ENCODE peak calls at places on chromosome 14, in seven cellular contexts. Q, K, X, J, V, O and A are unnamed samples.

GRCh38 chr14:104139460-104140212 is 1.2 kb downstream of the KIF26A start:
- DNase-seq in O (no peak), K (peak; percentile 7), J (no peak), X (no peak), Q (no peak), V (no peak), A (no peak)

GRCh38 chr14:70166530-70167203 is 22.1 kb downstream of the SLC8A3 start:
- DNase-seq in K (no peak), J (no peak), Q (no peak), V (no peak), O (no peak), X (no peak), A (no peak)

GRCh38 chr14:76516884-76517283 is 140.9 kb downstream of the ESRRB start:
- DNase-seq in X (no peak), K (no peak), V (no peak), J (no peak), O (no peak), Q (no peak), A (no peak)

GRCh38 chr14:100439781-100440180 is 116.6 kb downstream of the SLC25A47 start:
- DNase-seq in X (peak; percentile 76), V (no peak), O (no peak), Q (no peak), K (peak; percentile 41), J (peak; percentile 67), A (no peak)

GRCh38 chr14:87869619-87870583 is 123.1 kb downstream of the GALC start:
- DNase-seq in Q (peak; percentile 6), X (peak; percentile 94), K (no peak), O (peak; percentile 24), J (peak; percentile 29), V (peak; percentile 56), A (no peak)

GRCh38 chr14:90503582-90503981 is 106.8 kb downstream of the CALM1 start:
- DNase-seq in V (no peak), Q (no peak), O (no peak), J (no peak), K (no peak), X (no peak), A (no peak)

GRCh38 chr14:61360796-61361526 is 39.6 kb downstream of the PRKCH start:
- DNase-seq in J (no peak), V (no peak), K (no peak), X (no peak), O (no peak), Q (no peak), A (no peak)

GRCh38 chr14:33525626-33526025 is 425.2 kb downstream of the EGLN3 start:
- DNase-seq in K (no peak), Q (no peak), J (no peak), X (no peak), V (no peak), O (no peak), A (no peak)

GRCh38 chr14:76917759-76918175 is 91.6 kb downstream of the LRRC74A start:
- DNase-seq in K (peak; percentile 74), Q (no peak), V (no peak), J (peak; percentile 52), X (peak; percentile 21), O (no peak), A (no peak)

GRCh38 chr14:67574156-67574555 is 25.9 kb downstream of the PIGH start:
- DNase-seq in V (no peak), J (no peak), K (no peak), X (no peak), Q (no peak), O (no peak), A (no peak)

GRCh38 chr14:95833429-95833828 is 43.2 kb upstream of the TUNAR start:
- DNase-seq in K (no peak), X (no peak), V (no peak), O (no peak), J (no peak), Q (no peak), A (peak; percentile 6)

GRCh38 chr14:95838862-95839261 is 37.8 kb upstream of the TUNAR start:
- DNase-seq in X (no peak), K (no peak), Q (no peak), O (no peak), V (no peak), J (no peak), A (no peak)

GRCh38 chr14:95834491-95834890 is 42.1 kb upstream of the TUNAR start:
- DNase-seq in X (no peak), J (no peak), K (no peak), Q (no peak), V (no peak), O (no peak), A (no peak)

GRCh38 chr14:95832012-95832411 is 44.6 kb upstream of the TUNAR start:
- DNase-seq in J (no peak), Q (no peak), O (no peak), X (no peak), K (no peak), V (no peak), A (no peak)

DNA sequence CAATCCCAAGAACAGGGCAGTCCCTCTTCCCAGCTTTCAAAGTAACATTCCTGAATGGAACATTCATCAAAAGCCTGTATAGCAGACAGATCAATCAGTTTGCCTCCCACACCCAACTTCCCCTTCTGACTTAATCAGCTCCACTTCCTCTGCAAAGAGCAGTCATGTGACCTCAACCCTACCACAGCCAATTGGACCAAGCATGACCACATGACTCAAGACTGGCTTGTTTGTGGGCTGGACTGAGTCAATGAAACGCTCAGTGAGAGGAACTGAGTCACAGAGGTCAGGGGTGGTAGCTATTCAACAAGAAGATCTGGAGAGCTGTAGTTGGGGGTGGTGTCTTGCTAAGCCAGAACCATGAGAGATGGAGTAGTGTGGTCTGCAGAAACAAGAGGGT is 41.3 kb upstream of the TUNAR start:
- DNase-seq in V (no peak), O (no peak), X (peak; percentile 41), Q (no peak), K (no peak), J (no peak), A (peak; percentile 12)
- H3K4me3 ChIP-seq in V (no peak overlapping the region), O (no peak overlapping the region), X (no peak overlapping the region), Q (no peak overlapping the region), K (no peak overlapping the region), J (no peak overlapping the region), A (no peak overlapping the region)

DNA sequence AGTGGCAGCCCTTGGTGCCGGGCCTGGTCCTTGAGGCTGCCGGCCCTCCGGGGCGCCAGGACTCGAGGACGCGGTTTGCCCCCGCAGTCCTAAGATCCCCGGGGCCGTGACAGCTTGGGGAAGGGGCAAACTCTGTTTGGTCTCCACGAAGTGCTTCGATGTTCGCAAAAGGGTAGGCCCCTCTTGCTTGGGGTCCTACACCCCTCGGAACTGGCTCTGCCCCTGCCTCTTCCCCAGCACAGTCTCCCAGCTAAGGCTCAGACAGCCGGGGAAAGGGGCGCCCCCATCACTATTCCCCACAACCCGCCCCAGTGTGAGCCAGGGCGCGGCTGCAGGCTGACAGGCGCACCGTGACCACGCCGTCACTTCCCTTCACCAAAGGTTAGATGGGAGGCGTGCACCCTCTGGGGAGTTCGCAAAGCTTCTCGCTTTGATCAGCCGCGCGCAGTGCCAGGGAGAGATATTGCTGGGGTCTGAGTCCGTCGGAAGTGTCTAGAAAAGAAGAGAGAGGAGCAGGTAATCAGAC is 7.2 kb upstream of the OTX2 start:
- DNase-seq in X (no peak), J (no peak), K (no peak), O (no peak), V (no peak), Q (no peak), A (no peak)
- H3K4me3 ChIP-seq in X (no peak overlapping the region), J (no peak overlapping the region), K (no peak overlapping the region), O (no peak overlapping the region), V (no peak overlapping the region), Q (no peak overlapping the region), A (no peak overlapping the region)

GRCh38 chr14:85534914-85535313 is 5.0 kb downstream of the FLRT2 start:
- DNase-seq in O (no peak), K (no peak), X (no peak), J (no peak), V (no peak), Q (no peak), A (no peak)
- H3K4me3 ChIP-seq in O (peak overlapping the region; percentile 82), K (peak overlapping the region; percentile 77), X (peak overlapping the region; percentile 71), J (peak overlapping the region; percentile 57), V (peak overlapping the region; percentile 73), Q (peak overlapping the region; percentile 51), A (no peak overlapping the region)

DNA sequence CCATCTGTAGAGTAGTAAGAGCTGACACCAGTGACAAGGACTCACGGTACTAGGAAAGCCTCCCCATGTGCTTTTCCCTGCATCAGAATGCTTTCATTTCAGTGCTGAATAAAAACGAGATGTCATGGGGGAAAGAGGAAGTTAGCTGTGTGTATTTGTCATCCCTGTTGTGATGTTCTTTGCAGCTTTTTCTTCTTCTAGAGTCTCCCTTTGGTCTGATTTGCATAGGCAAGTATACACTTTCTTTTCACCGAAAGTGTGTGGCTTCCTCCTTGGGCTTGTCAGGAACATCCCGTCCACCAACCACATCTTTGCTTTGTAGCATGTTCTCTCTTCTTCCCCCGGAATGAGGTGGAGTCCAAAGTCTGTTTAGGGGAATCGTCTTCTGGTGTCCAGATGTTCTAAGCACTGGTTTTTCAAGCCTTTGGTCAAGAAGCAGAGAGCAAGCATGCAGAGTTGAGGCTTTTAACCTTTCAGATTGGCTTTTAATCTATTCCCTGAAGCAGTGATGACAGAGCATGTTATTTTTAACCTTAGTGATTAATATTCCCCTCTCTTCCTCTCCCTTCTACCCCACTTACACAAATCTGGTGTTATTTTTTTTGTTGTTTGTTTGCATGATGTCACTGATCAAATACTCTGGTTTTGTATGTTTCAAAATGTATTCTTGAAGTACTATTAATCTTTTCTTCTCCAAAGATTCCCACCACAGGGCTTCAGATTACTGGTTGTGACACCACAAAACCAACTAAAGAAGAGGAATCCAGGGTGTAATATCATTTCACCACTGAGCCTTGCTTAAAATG is 163.4 kb downstream of the SAMD4A start:
- DNase-seq in X (peak; percentile 72), O (no peak), V (peak; percentile 31), K (no peak), Q (peak; percentile 29), J (peak; percentile 33), A (no peak)
- H3K4me3 ChIP-seq in X (peak overlapping the region; percentile 39), O (peak overlapping the region; percentile 15), V (no peak overlapping the region), K (peak overlapping the region; percentile 9), Q (no peak overlapping the region), J (no peak overlapping the region), A (no peak overlapping the region)

DNA sequence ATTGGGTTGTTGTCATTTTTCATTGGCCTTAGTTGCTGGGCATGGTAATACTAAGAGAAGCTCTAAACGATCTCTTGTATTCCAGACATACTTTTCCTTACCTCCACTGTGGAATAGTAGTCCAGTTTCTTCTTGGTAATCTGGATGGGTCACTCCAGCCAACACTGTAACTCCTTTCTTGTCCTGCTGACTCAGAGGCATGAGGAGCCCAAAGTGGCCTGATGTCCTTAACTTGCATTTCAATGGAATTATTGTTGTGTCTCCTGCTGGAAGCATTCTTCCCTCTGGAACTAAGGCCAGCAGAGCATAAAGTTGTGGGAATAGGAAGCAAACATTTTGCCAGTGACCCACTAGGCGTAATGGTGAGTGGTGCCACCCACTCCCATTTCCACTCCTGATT is 33.1 kb downstream of the DAAM1 start:
- DNase-seq in X (peak; percentile 47), V (no peak), K (no peak), Q (no peak), J (no peak), O (no peak), A (no peak)
- H3K4me3 ChIP-seq in X (no peak overlapping the region), V (no peak overlapping the region), K (no peak overlapping the region), Q (no peak overlapping the region), J (no peak overlapping the region), O (no peak overlapping the region), A (no peak overlapping the region)